ENCODE peak calls at places on chromosomes 5 and 9, in eight cellular contexts. A, U, W, O, L, J, G and N are unnamed samples. For H3K4me1, the result is how much of the 10 kb centered on the place peaks cover.

GRCh38 chr5:143187495-143187894 is 216.0 kb downstream of the NR3C1 start:
- DNase-seq in A (no peak), O (no peak), W (no peak), L (no peak), J (no peak), G (no peak), U (no peak), N (no peak)

GRCh38 chr9:130332384-130332926 is 66.9 kb downstream of the HMCN2 start:
- DNase-seq in L (no peak), A (no peak), G (no peak), U (peak), O (no peak), J (no peak), W (no peak), N (no peak)

GRCh38 chr5:118270506-118270905 is 717.8 kb downstream of the DTWD2 start:
- DNase-seq in W (no peak), L (no peak), A (no peak), U (no peak), J (no peak), G (no peak), O (no peak), N (no peak)

GRCh38 chr5:76393035-76393680 is 9.9 kb upstream of the IQGAP2 start:
- DNase-seq in O (no peak), J (no peak), U (no peak), L (no peak), G (no peak), A (no peak), W (no peak), N (no peak)

GRCh38 chr9:135976944-135977343 is 15.8 kb upstream of the UBAC1 start:
- DNase-seq in L (no peak), A (no peak), W (no peak), J (no peak), G (no peak), O (no peak), U (no peak), N (no peak)

GRCh38 chr5:120538644-120539043 is 74.5 kb downstream of the PRR16 start:
- DNase-seq in O (no peak), L (no peak), A (no peak), G (no peak), J (no peak), W (no peak), U (no peak), N (no peak)

GRCh38 chr5:135881244-135881643 is 14.4 kb downstream of the IL9 start:
- DNase-seq in J (no peak), G (no peak), L (no peak), A (no peak), O (no peak), U (peak), W (no peak), N (no peak)

GRCh38 chr9:101415578-101415977 is 16.9 kb downstream of the ZNF189 start:
- DNase-seq in L (no peak), J (no peak), O (no peak), G (no peak), W (no peak), A (no peak), U (no peak), N (no peak)

GRCh38 chr5:67338416-67338815 is 141.8 kb upstream of the CD180 start:
- DNase-seq in G (no peak), W (no peak), A (no peak), J (no peak), U (no peak), O (no peak), L (no peak), N (no peak)

GRCh38 chr5:79088507-79088906 is 18.9 kb downstream of the BHMT2 start:
- DNase-seq in W (no peak), L (no peak), G (no peak), J (no peak), O (no peak), U (no peak), A (no peak), N (no peak)

GRCh38 chr9:95171001-95171400 is 146.5 kb downstream of the FANCC start:
- DNase-seq in W (peak), G (no peak), O (no peak), A (no peak), J (no peak), U (no peak), L (no peak), N (peak)

GRCh38 chr5:172179032-172179989 is 8.7 kb downstream of the STK10 start:
- DNase-seq in L (no peak), U (no peak), O (no peak), W (no peak), J (peak), G (no peak), A (no peak), N (no peak)

GRCh38 chr5:73388371-73388684 is 60.2 kb downstream of the FOXD1 start:
- DNase-seq in U (no peak), O (no peak), W (no peak), L (no peak), G (no peak), A (no peak), J (no peak), N (no peak)

GRCh38 chr9:129311638-129312037 is 133.6 kb upstream of the IER5L start:
- DNase-seq in A (no peak), W (no peak), J (no peak), G (no peak), L (peak), O (no peak), U (peak), N (no peak)

GRCh38 chr5:90345684-90346083 is 63.9 kb downstream of the CETN3 start:
- DNase-seq in U (no peak), A (no peak), W (no peak), J (no peak), L (no peak), G (no peak), O (no peak), N (no peak)

GRCh38 chr5:14445581-14446290 is 135.9 kb upstream of the OTULINL start:
- DNase-seq in W (no peak), O (no peak), J (peak), U (peak), L (no peak), A (no peak), G (no peak), N (peak)

GRCh38 chr9:132638240-132638639 is 31.5 kb downstream of the DDX31 start:
- DNase-seq in G (no peak), L (no peak), A (no peak), W (no peak), O (no peak), J (no peak), U (no peak), N (no peak)

GRCh38 chr5:102722930-102723329 is 32.2 kb upstream of the PAM start:
- DNase-seq in J (no peak), G (no peak), A (no peak), L (no peak), O (no peak), W (no peak), U (no peak), N (peak)

GRCh38 chr5:147101654-147102053 is 133.2 kb upstream of the STK32A start:
- DNase-seq in O (no peak), L (no peak), U (no peak), W (no peak), G (no peak), J (no peak), A (no peak), N (no peak)

GRCh38 chr9:20119566-20119965 is 330.7 kb upstream of the SLC24A2 start:
- DNase-seq in G (no peak), L (no peak), A (no peak), U (no peak), W (no peak), O (no peak), J (no peak), N (no peak)

GRCh38 chr9:95572370-95573151 is 55.8 kb upstream of the PTCH1 start:
- DNase-seq in A (peak), U (no peak), O (no peak), W (no peak), L (no peak), G (no peak), J (no peak), N (no peak)

GRCh38 chr5:74375271-74375670 is 265.3 kb downstream of the ENC1 start:
- DNase-seq in A (no peak), W (no peak), L (no peak), G (no peak), O (peak), J (no peak), U (no peak), N (no peak)

GRCh38 chr9:72363908-72364678 is 915 bp downstream of the ZFAND5 start:
- DNase-seq in O (peak), U (peak), A (peak), J (peak), W (peak), G (peak), L (peak), N (no peak)

GRCh38 chr5:83562207-83562606 is 90.7 kb downstream of the VCAN start:
- DNase-seq in G (no peak), O (no peak), W (no peak), J (no peak), L (no peak), U (no peak), A (no peak), N (no peak)

GRCh38 chr9:135480942-135481315 is 1.3 kb downstream of the PPP1R26 start:
- DNase-seq in L (no peak), W (no peak), J (no peak), O (no peak), A (no peak), G (no peak), U (no peak), N (no peak)

GRCh38 chr9:18668944-18669343 is 195.0 kb downstream of the ADAMTSL1 start:
- DNase-seq in W (no peak), O (no peak), U (no peak), J (peak), G (peak), L (no peak), A (no peak), N (no peak)

GRCh38 chr5:118518720-118519119 is 469.6 kb downstream of the DTWD2 start:
- DNase-seq in L (no peak), U (no peak), J (no peak), G (no peak), O (no peak), A (no peak), W (no peak), N (no peak)

GRCh38 chr9:36191696-36192095 is 975 bp downstream of the CLTA start:
- DNase-seq in U (no peak), L (no peak), W (no peak), J (no peak), A (no peak), G (no peak), O (no peak), N (no peak)

GRCh38 chr9:36188212-36188611 is 2.5 kb upstream of the CLTA start:
- DNase-seq in O (no peak), A (no peak), L (no peak), U (peak), G (no peak), W (no peak), J (no peak), N (no peak)

GRCh38 chr9:36191290-36191645 is 547 bp downstream of the CLTA start:
- DNase-seq in J (no peak), A (peak), G (peak), L (peak), U (peak), W (no peak), O (peak), N (no peak)

GRCh38 chr9:36190388-36191289 is at the start of gene CLTA:
- DNase-seq in G (peak), W (peak), L (peak), O (peak), U (peak), J (peak), A (peak), N (peak)

GRCh38 chr9:36189978-36190377 is 743 bp upstream of the CLTA start:
- DNase-seq in G (no peak), W (no peak), O (peak), U (peak), J (no peak), L (no peak), A (no peak), N (no peak)
- H3K4me1 ChIP-seq in G (under half), W (under half), O (under half), U (under half), J (under half), L (under half), A (under half), N (under half)

GRCh38 chr5:115578657-115579056 is 23.6 kb downstream of the TICAM2 start:
- DNase-seq in A (no peak), O (no peak), W (no peak), U (no peak), G (no peak), J (no peak), L (no peak), N (no peak)

GRCh38 chr5:115575167-115576070 is 26.9 kb downstream of the TICAM2 start:
- DNase-seq in O (no peak), U (no peak), A (no peak), W (no peak), G (no peak), L (no peak), J (no peak), N (no peak)

GRCh38 chr5:115579216-115579615 is 23.1 kb downstream of the TICAM2 start:
- DNase-seq in W (no peak), G (no peak), J (no peak), U (no peak), A (no peak), L (no peak), O (no peak), N (no peak)

GRCh38 chr5:115577741-115578140 is 24.5 kb downstream of the TICAM2 start:
- DNase-seq in W (no peak), O (no peak), A (no peak), U (no peak), J (no peak), G (no peak), L (no peak), N (no peak)

GRCh38 chr5:115577329-115577728 is 24.9 kb downstream of the TICAM2 start:
- DNase-seq in U (no peak), W (no peak), G (no peak), O (no peak), A (no peak), J (no peak), L (no peak), N (no peak)
- H3K27ac ChIP-seq in U (no peak), W (no peak), G (no peak), O (no peak), A (no peak), J (no peak), L (no peak), N (no peak)

DNA sequence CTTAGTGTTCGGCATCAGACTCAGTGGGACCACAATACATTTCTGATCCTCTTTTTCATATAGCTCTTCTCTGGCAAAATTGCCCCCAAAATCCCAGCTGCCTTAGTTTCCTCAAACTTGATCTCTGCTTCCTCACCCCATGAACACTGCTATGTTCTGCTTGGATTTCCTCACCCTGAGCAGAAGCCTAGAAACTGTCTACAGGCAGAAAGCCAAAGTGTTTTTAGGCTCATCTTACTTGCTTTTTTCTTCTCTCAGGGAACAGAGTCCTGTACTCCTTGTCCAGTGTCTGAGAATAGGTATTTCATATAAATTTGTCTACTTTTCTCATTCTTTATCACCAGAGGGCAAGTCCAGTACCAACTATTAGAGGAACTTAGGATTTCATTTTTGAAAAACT is 21.5 kb upstream of the UBAP1 start:
- DNase-seq in G (no peak), J (no peak), W (no peak), U (no peak), L (no peak), A (no peak), O (no peak), N (no peak)
- H3K4me1 ChIP-seq in G (under half), J (under half), W (under half), U (under half), L (under half), A (under half), O (under half), N (under half)

GRCh38 chr5:160462167-160462566 is 40.5 kb downstream of the PTTG1 start:
- DNase-seq in J (no peak), A (no peak), G (no peak), W (no peak), O (no peak), U (no peak), L (no peak), N (no peak)

GRCh38 chr5:160463775-160464465 is 42.3 kb downstream of the PTTG1 start:
- DNase-seq in A (no peak), G (no peak), U (no peak), L (no peak), W (no peak), J (no peak), O (no peak), N (peak)

GRCh38 chr5:160463227-160463626 is 41.6 kb downstream of the PTTG1 start:
- DNase-seq in A (no peak), G (no peak), W (no peak), J (no peak), O (no peak), U (no peak), L (no peak), N (no peak)

GRCh38 chr5:160466121-160466520 is 44.5 kb downstream of the PTTG1 start:
- DNase-seq in J (no peak), L (no peak), G (no peak), A (no peak), W (no peak), U (no peak), O (no peak), N (no peak)

GRCh38 chr5:160464466-160464797 is 42.8 kb downstream of the PTTG1 start:
- DNase-seq in O (no peak), U (no peak), L (no peak), J (no peak), G (no peak), W (no peak), A (no peak), N (no peak)
- H3K27ac ChIP-seq in O (no peak), U (no peak), L (no peak), J (no peak), G (peak), W (no peak), A (no peak), N (no peak)

GRCh38 chr5:10548418-10549122 is 15.3 kb upstream of the ANKRD33B start:
- DNase-seq in A (no peak), O (no peak), L (no peak), U (peak), J (no peak), G (no peak), W (no peak), N (no peak)
- H3K4me1 ChIP-seq in A (under half), O (under half), L (under half), U (under half), J (under half), G (under half), W (under half), N (under half)

DNA sequence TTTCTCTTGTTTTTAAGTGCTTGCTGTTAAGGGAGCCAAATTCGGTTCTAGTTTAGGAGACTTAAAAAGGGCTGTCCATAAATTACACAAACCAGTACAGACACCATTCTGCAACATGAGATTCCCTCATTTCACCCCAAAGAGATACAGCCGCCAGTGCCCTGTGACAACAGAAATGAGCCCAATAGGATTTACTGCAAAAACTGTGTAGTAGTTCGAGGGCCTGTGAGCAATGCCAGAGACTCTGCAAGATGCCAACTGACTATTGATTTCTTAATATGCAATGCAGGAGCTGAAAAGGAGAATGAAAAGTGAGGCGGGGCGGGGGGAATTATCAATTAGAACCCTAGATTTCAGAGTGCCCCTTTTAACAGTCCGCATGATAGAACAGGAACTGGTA is 5.7 kb upstream of the C5orf15 start:
- DNase-seq in A (no peak), G (no peak), W (no peak), L (no peak), U (no peak), O (no peak), J (no peak), N (no peak)
- H3K27ac ChIP-seq in A (no peak), G (no peak), W (no peak), L (no peak), U (no peak), O (no peak), J (no peak), N (no peak)

GRCh38 chr5:132497488-132497997 is 7.0 kb upstream of the IRF1 start:
- DNase-seq in A (peak), L (peak), O (peak), W (no peak), J (peak), U (peak), G (peak), N (no peak)
- H3K4me1 ChIP-seq in A (half or more), L (under half), O (under half), W (half or more), J (under half), U (under half), G (half or more), N (under half)